ENCODE peak calls at places on chromosomes 13 and 19, in four cellular contexts. J is sigmoid colon, F is K562, A is stomach. P is an unnamed sample.

GRCh38 chr13:49429061-49429460 is 14.8 kb downstream of the CAB39L start:
- DNase-seq in J (no peak), F (no peak), A (no peak), P (no peak)

GRCh38 chr19:29410974-29411615 is 114.7 kb upstream of the VSTM2B start:
- DNase-seq in J (no peak), F (no peak), A (no peak), P (peak; percentile 14)

GRCh38 chr19:13869324-13869723 is 7.6 kb upstream of the NANOS3 start:
- DNase-seq in J (no peak), F (no peak), A (no peak), P (no peak)

GRCh38 chr19:4345656-4346383 is 2.5 kb downstream of the MPND start:
- DNase-seq in J (no peak), F (no peak), A (peak; percentile 82), P (no peak)

GRCh38 chr13:50081106-50081898 is 66.1 kb downstream of the KCNRG start:
- DNase-seq in J (peak; percentile 76), F (peak; percentile 60), A (peak; percentile 48), P (no peak)

GRCh38 chr19:33662391-33662790 is 40.6 kb downstream of the CHST8 start:
- DNase-seq in J (no peak), F (no peak), A (no peak), P (no peak)

GRCh38 chr19:43780706-43781525 is at the start of gene KCNN4:
- DNase-seq in J (no peak), F (peak; percentile 67), A (peak; percentile 57), P (no peak)

GRCh38 chr13:76884571-76885202 is 1.5 kb downstream of the KCTD12 start:
- DNase-seq in J (peak; percentile 66), F (no peak), A (no peak), P (no peak)

GRCh38 chr19:6069268-6069771 is 41.0 kb downstream of the RFX2 start:
- DNase-seq in J (no peak), F (no peak), A (no peak), P (no peak)

GRCh38 chr13:33107403-33107760 is 91.2 kb downstream of the KL start:
- DNase-seq in J (no peak), F (no peak), A (no peak), P (no peak)

GRCh38 chr19:42021185-42021584 is 27.2 kb upstream of the ATP1A3 start:
- DNase-seq in J (no peak), F (no peak), A (no peak), P (no peak)

GRCh38 chr13:96817336-96817941 is 176.8 kb downstream of the OXGR1 start:
- DNase-seq in J (no peak), F (peak; percentile 3), A (no peak), P (peak; percentile 31)

GRCh38 chr13:24270639-24271131 is 38.7 kb upstream of the C1QTNF9 start:
- DNase-seq in J (peak; percentile 79), F (no peak), A (peak; percentile 61), P (peak; percentile 35)

GRCh38 chr19:35279374-35279773 is 3.0 kb upstream of the HAMP start:
- DNase-seq in J (no peak), F (no peak), A (no peak), P (no peak)

GRCh38 chr19:55091955-55092354 is 16.3 kb downstream of the EPS8L1 start:
- DNase-seq in J (no peak), F (peak; percentile 30), A (no peak), P (no peak)

GRCh38 chr19:45468159-45468651 is 409 bp downstream of the FOSB start:
- DNase-seq in J (peak; percentile 81), F (peak; percentile 32), A (peak; percentile 35), P (no peak)

GRCh38 chr13:105048685-105049084 is 1486.8 kb downstream of the EFNB2 start:
- DNase-seq in J (no peak), F (no peak), A (no peak), P (no peak)

GRCh38 chr19:50493171-50493570 is 16.5 kb upstream of the GARIN5A start:
- DNase-seq in J (peak; percentile 28), F (no peak), A (no peak), P (no peak)

GRCh38 chr19:39943586-39943985 is 9.2 kb upstream of the FCGBP start:
- DNase-seq in J (no peak), F (no peak), A (peak; percentile 49), P (no peak)

GRCh38 chr19:47432091-47432490 is 12.8 kb upstream of the MEIS3 start:
- DNase-seq in J (no peak), F (no peak), A (no peak), P (no peak)

GRCh38 chr19:47429140-47429793 is 9.9 kb upstream of the MEIS3 start:
- DNase-seq in J (no peak), F (no peak), A (no peak), P (no peak)

GRCh38 chr19:47430041-47430802 is 10.9 kb upstream of the MEIS3 start:
- DNase-seq in J (no peak), F (no peak), A (peak; percentile 53), P (no peak)

GRCh38 chr19:47427241-47428176 is 8.2 kb upstream of the MEIS3 start:
- DNase-seq in J (peak; percentile 78), F (peak; percentile 82), A (peak; percentile 65), P (peak; percentile 41)

GRCh38 chr19:47428177-47428894 is 9.0 kb upstream of the MEIS3 start:
- DNase-seq in J (peak; percentile 96), F (peak; percentile 98), A (peak; percentile 73), P (peak; percentile 73)
- TF ChIP-seq EP300 in J (no peak), F (no peak), A (no peak), P (no peak)

DNA sequence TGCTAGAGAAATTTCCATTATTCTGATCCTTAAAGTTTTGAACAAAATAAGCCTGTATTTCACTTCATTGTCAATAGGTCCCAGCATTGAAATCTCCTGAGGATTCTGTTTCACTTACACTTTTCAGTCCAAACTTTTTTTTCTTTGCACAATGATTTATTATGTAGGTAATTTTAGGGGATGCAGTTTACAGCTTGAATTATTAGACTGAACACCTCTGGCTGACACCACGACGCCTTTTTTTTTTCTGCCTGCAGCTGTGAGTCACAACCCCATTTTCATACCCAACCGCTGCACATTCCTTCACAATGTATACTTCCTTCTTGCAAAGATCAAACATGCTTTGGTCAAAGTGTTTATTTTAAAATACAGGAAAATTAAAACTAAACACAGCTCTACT is 11.3 kb downstream of the ZIC2 start:
- DNase-seq in J (no peak), F (no peak), A (no peak), P (no peak)
- TF ChIP-seq EP300 in J (no peak), F (no peak), A (no peak), P (no peak)

GRCh38 chr19:10748924-10749434 is 31.1 kb downstream of the DNM2 start:
- DNase-seq in J (no peak), F (peak; percentile 87), A (peak; percentile 97), P (no peak)

GRCh38 chr19:10748195-10748923 is 30.5 kb downstream of the DNM2 start:
- DNase-seq in J (no peak), F (no peak), A (no peak), P (no peak)

GRCh38 chr19:10747674-10748073 is 29.8 kb downstream of the DNM2 start:
- DNase-seq in J (no peak), F (no peak), A (no peak), P (no peak)

GRCh38 chr19:10751109-10751972 is 33.5 kb downstream of the DNM2 start:
- DNase-seq in J (no peak), F (no peak), A (peak; percentile 74), P (no peak)

DNA sequence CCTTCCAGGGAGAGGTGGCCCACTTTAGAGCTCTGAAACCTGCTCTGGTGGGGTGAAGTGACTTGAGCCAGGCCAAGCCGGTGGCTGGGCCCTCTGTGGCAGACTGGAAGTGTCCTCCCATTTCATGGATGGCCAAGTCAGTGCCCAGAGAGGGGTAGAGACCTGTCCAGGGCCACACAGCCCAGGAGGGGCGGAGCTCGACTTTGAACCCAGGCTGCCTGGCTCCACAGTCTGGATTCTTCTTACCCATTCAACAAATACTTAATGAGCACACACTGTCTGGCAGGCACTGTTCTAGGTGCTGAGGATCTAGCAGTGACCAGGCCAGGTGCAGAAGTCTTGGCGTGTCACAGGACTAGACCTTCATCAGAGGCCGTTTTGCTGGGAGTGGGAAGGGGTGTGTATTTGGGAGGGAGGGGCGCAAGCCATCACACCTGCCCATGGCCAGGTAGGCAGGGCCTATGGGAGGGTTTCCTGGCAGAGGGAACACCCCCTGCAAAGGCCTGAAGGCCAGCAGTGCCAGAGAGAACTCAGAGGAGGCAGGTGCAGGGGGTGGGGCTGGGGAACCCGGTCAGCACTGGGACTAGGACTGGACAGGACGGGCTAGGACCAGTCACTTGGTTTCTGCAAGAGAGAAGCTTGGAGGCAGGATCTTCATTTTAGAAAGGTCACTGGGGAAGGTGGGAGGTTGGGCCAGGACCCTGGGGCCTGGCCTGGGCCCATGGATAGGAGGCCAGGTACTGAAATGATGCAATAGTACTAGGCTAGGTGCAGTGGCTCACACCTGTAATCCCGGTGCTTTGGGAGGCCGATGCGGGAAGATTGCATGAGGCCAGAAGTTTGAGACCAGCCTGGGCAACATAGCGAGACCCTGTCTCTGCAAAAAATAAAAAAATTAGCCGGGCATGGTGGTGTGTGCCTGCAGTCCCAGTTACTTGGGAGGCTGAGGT is 31.8 kb downstream of the DNM2 start:
- DNase-seq in J (no peak), F (no peak), A (peak; percentile 87), P (no peak)
- TF ChIP-seq EP300 in J (no peak), F (no peak), A (no peak), P (no peak)

DNA sequence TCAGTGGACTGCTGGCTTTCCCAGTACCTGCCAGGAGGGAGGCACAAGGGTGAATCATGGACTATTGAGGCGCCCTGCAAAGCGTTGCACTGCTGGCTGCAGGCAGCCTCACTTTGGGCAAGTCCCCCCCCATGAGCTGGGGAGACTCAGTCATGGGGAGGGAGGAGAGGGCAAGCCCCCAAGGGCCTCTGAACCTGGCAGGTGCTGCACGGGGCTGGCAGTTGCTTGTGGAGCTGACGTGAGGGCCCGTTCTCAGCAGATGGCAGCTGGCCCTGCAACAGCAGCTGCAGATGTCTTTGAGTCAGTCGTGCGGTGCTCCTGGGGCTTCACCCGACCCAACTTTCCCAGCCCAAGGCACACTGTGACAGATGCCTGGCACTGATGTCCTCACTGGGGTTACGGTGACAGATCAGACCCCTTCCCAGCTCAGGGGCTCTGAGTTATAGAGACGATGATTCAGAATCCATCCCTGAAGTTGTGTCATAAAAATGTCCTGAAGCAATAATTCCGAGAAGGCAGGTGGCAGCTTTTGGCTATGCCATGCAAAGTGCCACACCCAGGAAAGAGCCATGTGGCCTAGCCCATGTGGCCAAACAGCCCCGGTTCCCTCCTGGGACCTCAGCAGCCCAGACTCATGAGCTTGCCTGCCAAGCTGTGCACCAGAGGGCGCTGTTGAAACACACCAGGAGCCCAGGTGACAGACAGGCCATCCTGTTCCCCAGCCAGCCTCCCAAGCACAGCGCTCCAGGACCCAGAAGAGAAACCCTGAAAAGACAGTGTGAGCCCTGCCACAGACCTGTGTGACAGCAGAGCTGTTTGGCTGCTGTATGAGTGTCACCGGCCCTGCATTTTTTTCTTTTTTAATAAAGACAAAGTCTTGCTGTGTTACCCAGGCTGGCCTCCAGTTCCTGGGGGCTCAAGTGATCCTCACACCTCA is 53.6 kb upstream of the LDLR start:
- DNase-seq in J (peak; percentile 96), F (peak; percentile 92), A (peak; percentile 95), P (peak; percentile 90)
- TF ChIP-seq EP300 in J (no peak), F (no peak), A (no peak), P (no peak)

DNA sequence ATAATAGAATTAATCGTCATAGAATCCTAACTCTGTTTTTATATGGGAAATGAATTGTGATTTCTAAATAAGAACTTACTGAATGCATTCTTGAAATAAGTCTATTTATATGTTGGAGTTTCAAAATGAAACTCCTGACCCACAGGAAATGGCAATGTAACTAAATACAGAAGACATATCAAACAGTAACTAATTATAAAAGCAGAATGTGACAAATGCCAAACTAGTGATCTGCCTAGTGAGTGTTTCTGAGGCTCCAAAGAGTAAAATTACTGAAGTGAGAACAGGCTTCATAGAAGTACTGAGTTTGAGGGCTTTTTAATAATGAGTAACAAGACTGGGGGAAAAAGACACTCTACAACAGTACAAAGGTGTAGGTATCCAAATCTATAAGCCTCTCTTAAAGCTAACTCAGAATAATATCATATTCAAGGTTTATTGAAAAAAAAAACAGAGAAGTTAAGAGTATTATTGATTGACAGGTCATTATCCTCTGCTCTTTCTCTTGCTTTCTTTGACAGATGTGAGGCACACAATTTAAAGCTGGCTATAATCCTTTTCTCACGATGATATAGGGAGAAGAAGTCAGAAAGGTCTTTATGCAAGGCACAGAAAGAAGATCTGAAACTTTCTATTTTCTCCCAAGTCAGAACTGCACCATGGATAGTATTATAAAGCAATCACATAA is 17.4 kb upstream of the ATXN8OS start:
- DNase-seq in J (no peak), F (no peak), A (no peak), P (no peak)
- TF ChIP-seq EP300 in J (no peak), F (no peak), A (no peak), P (no peak)